ENCODE peak calls at places on chromosomes 7 and 10, in seven cellular contexts. K is transverse colon, D is suprapubic skin, E is HepG2, N is breast epithelium, P is upper lobe of left lung, G is spleen. C is an unnamed sample.

GRCh38 chr10:28790146-28790545 is 112.8 kb downstream of the BAMBI start:
- DNase-seq in K (no peak), D (no peak), E (no peak), N (no peak), P (no peak), G (no peak), C (no peak)

GRCh38 chr10:64261676-64262075 is 740.5 kb downstream of the REEP3 start:
- DNase-seq in K (no peak), D (no peak), E (no peak), N (no peak), P (no peak), G (no peak), C (no peak)

GRCh38 chr7:157357129-157358040 is 20.6 kb downstream of the DNAJB6 start:
- DNase-seq in K (no peak), D (peak; percentile 43), E (no peak), N (no peak), P (peak; percentile 20), G (no peak), C (no peak)

GRCh38 chr10:12489806-12490205 is 140.5 kb downstream of the CAMK1D start:
- DNase-seq in K (no peak), D (no peak), E (no peak), N (no peak), P (no peak), G (peak; percentile 61), C (no peak)

GRCh38 chr10:89355373-89355772 is 22.5 kb upstream of the IFIT1B start:
- DNase-seq in K (no peak), D (no peak), E (no peak), N (no peak), P (no peak), G (no peak), C (no peak)

GRCh38 chr7:123571684-123572083 is 14.1 kb upstream of the NDUFA5 start:
- DNase-seq in K (no peak), D (no peak), E (no peak), N (no peak), P (no peak), G (no peak), C (no peak)

GRCh38 chr7:143418681-143419458 is 10.2 kb upstream of the EPHA1 start:
- DNase-seq in K (no peak), D (no peak), E (no peak), N (no peak), P (no peak), G (no peak), C (no peak)

GRCh38 chr7:26584964-26585650 is 279.3 kb downstream of the SKAP2 start:
- DNase-seq in K (no peak), D (no peak), E (no peak), N (no peak), P (no peak), G (no peak), C (no peak)

GRCh38 chr10:54985732-54986131 is 184.7 kb upstream of the PCDH15 start:
- DNase-seq in K (no peak), D (no peak), E (peak; percentile 37), N (no peak), P (no peak), G (no peak), C (no peak)

GRCh38 chr10:8563478-8563877 is 509.0 kb downstream of the GATA3 start:
- DNase-seq in K (no peak), D (no peak), E (no peak), N (no peak), P (no peak), G (no peak), C (no peak)

GRCh38 chr7:3310884-3311283 is 9.8 kb downstream of the SDK1 start:
- DNase-seq in K (no peak), D (no peak), E (no peak), N (no peak), P (no peak), G (no peak), C (no peak)

GRCh38 chr7:93092757-93093370 is 24.9 kb downstream of the SAMD9 start:
- DNase-seq in K (no peak), D (no peak), E (peak; percentile 15), N (no peak), P (no peak), G (no peak), C (no peak)

GRCh38 chr10:116211682-116212081 is 61.3 kb downstream of the GFRA1 start:
- DNase-seq in K (no peak), D (no peak), E (no peak), N (no peak), P (no peak), G (no peak), C (no peak)

GRCh38 chr10:97422921-97423420 is 3.0 kb upstream of the PGAM1 start:
- DNase-seq in K (no peak), D (no peak), E (no peak), N (no peak), P (no peak), G (no peak), C (no peak)

GRCh38 chr10:74525885-74526284 is 300.5 kb upstream of the KAT6B start:
- DNase-seq in K (no peak), D (no peak), E (no peak), N (no peak), P (no peak), G (no peak), C (no peak)

GRCh38 chr10:21820952-21821351 is 182.6 kb downstream of the DNAJC1 start:
- DNase-seq in K (no peak), D (no peak), E (no peak), N (no peak), P (no peak), G (no peak), C (no peak)

GRCh38 chr7:7100432-7100849 is 81.9 kb upstream of the C1GALT1 start:
- DNase-seq in K (no peak), D (no peak), E (no peak), N (no peak), P (no peak), G (no peak), C (no peak)

GRCh38 chr7:152351168-152351567 is 84.6 kb downstream of the KMT2C start:
- DNase-seq in K (no peak), D (no peak), E (no peak), N (no peak), P (no peak), G (no peak), C (no peak)

GRCh38 chr10:24254180-24254579 is 45.2 kb downstream of the KIAA1217 start:
- DNase-seq in K (no peak), D (no peak), E (no peak), N (no peak), P (no peak), G (no peak), C (no peak)

GRCh38 chr10:16472828-16473227 is 36.0 kb downstream of the PTER start:
- DNase-seq in K (no peak), D (no peak), E (no peak), N (no peak), P (no peak), G (no peak), C (no peak)

GRCh38 chr7:151930695-151931094 is 25.6 kb upstream of the GALNTL5 start:
- DNase-seq in K (no peak), D (no peak), E (no peak), N (no peak), P (no peak), G (no peak), C (no peak)

GRCh38 chr7:48035967-48036478 is 680 bp downstream of the C7orf57 start:
- DNase-seq in K (peak; percentile 23), D (no peak), E (no peak), N (no peak), P (peak; percentile 24), G (peak; percentile 84), C (no peak)

GRCh38 chr10:130721971-130722370 is 585.8 kb downstream of the GLRX3 start:
- DNase-seq in K (no peak), D (no peak), E (no peak), N (no peak), P (no peak), G (peak; percentile 30), C (no peak)

GRCh38 chr7:142853739-142854504 is 954 bp upstream of the EPHB6 start:
- DNase-seq in K (peak; percentile 70), D (peak; percentile 83), E (peak; percentile 33), N (no peak), P (peak; percentile 70), G (peak; percentile 95), C (no peak)

GRCh38 chr10:50347394-50347802 is 96.1 kb upstream of the ASAH2 start:
- DNase-seq in K (no peak), D (no peak), E (no peak), N (no peak), P (no peak), G (no peak), C (no peak)

GRCh38 chr10:77287647-77288120 is 349.9 kb downstream of the KCNMA1 start:
- DNase-seq in K (no peak), D (no peak), E (no peak), N (no peak), P (no peak), G (no peak), C (no peak)

GRCh38 chr7:129055294-129055816 is 444 bp upstream of the TNPO3 start:
- DNase-seq in K (no peak), D (no peak), E (no peak), N (no peak), P (no peak), G (no peak), C (no peak)

GRCh38 chr7:129053938-129054437 is 923 bp downstream of the TNPO3 start:
- DNase-seq in K (no peak), D (no peak), E (no peak), N (no peak), P (no peak), G (no peak), C (no peak)

GRCh38 chr7:129054438-129055293 is at the start of gene TNPO3:
- DNase-seq in K (peak; percentile 96), D (peak; percentile 97), E (peak; percentile 88), N (peak; percentile 93), P (peak; percentile 94), G (peak; percentile 96), C (peak; percentile 99)

GRCh38 chr7:129052441-129052840 is 2.5 kb downstream of the TNPO3 start:
- DNase-seq in K (no peak), D (no peak), E (no peak), N (no peak), P (no peak), G (no peak), C (no peak)

GRCh38 chr7:129055861-129056464 is 1.1 kb upstream of the TNPO3 start:
- DNase-seq in K (no peak), D (no peak), E (no peak), N (no peak), P (no peak), G (no peak), C (no peak)
- TF ChIP-seq POLR2AphosphoS5 in K (no peak), D (no peak), E (no peak), N (no peak), P (no peak), G (no peak), C (no peak)

GRCh38 chr7:9600974-9601373 is 1167.6 kb downstream of the NXPH1 start:
- DNase-seq in K (no peak), D (no peak), E (no peak), N (no peak), P (no peak), G (no peak), C (no peak)
- TF ChIP-seq CTCF in K (no peak), D (no peak), E (no peak), N (no peak), P (no peak), G (no peak), C (no peak)

GRCh38 chr7:1540391-1541271 is 10.1 kb downstream of the MAFK start:
- DNase-seq in K (no peak), D (peak; percentile 73), E (no peak), N (no peak), P (no peak), G (no peak), C (no peak)
- TF ChIP-seq POLR2A in K (no peak), D (no peak), E (no peak), N (no peak), P (no peak), G (no peak), C (no peak)

GRCh38 chr7:134993877-134994456 is 7.7 kb downstream of the AGBL3 start:
- DNase-seq in K (no peak), D (no peak), E (no peak), N (no peak), P (no peak), G (no peak), C (no peak)
- TF ChIP-seq POLR2AphosphoS5 in K (no peak), D (no peak), E (no peak), N (no peak), P (no peak), G (no peak), C (no peak)